ENCODE peak calls at places on chromosomes 13 and 19, in seven cellular contexts. One of them, this sample, is unnamed.

GRCh38 chr19:42176990-42177685 is 40.3 kb downstream of the DEDD2 start:
- DNase-seq in mesenchymal stem cell: peak; percentile 83
- DNase-seq in H9: peak; percentile 79
- DNase-seq in IMR-90: peak; percentile 76
- DNase-seq in mesendoderm: peak; percentile 88
- DNase-seq in trophoblast cell: peak; percentile 64
- DNase-seq in neuronal stem cell: peak; percentile 83
- DNase-seq in this sample: no peak

GRCh38 chr19:48390188-48391099 is 907 bp downstream of the KDELR1 start:
- DNase-seq in trophoblast cell: peak; percentile 74
- DNase-seq in mesenchymal stem cell: peak; percentile 73
- DNase-seq in neuronal stem cell: no peak
- DNase-seq in H9: peak; percentile 65
- DNase-seq in IMR-90: peak; percentile 49
- DNase-seq in mesendoderm: peak; percentile 83
- DNase-seq in this sample: peak; percentile 84

GRCh38 chr19:18596752-18597157 is 8.2 kb downstream of the REX1BD start:
- DNase-seq in IMR-90: no peak
- DNase-seq in trophoblast cell: peak; percentile 57
- DNase-seq in H9: peak; percentile 92
- DNase-seq in mesendoderm: peak; percentile 63
- DNase-seq in neuronal stem cell: no peak
- DNase-seq in mesenchymal stem cell: no peak
- DNase-seq in this sample: peak; percentile 91

GRCh38 chr13:100439247-100439955 is 149.2 kb downstream of the GGACT start:
- DNase-seq in mesendoderm: peak; percentile 27
- DNase-seq in H9: peak; percentile 59
- DNase-seq in neuronal stem cell: peak; percentile 54
- DNase-seq in IMR-90: no peak
- DNase-seq in trophoblast cell: no peak
- DNase-seq in mesenchymal stem cell: no peak
- DNase-seq in this sample: peak; percentile 25

GRCh38 chr13:46516624-46517318 is 36.2 kb upstream of the LRCH1 start:
- DNase-seq in neuronal stem cell: no peak
- DNase-seq in mesendoderm: no peak
- DNase-seq in trophoblast cell: no peak
- DNase-seq in H9: no peak
- DNase-seq in mesenchymal stem cell: no peak
- DNase-seq in IMR-90: no peak
- DNase-seq in this sample: no peak

GRCh38 chr19:55642153-55643002 is 1.1 kb upstream of the ZNF581 start:
- DNase-seq in trophoblast cell: peak; percentile 56
- DNase-seq in neuronal stem cell: no peak
- DNase-seq in IMR-90: no peak
- DNase-seq in mesendoderm: peak; percentile 48
- DNase-seq in H9: no peak
- DNase-seq in mesenchymal stem cell: peak; percentile 38
- DNase-seq in this sample: no peak

GRCh38 chr13:27619711-27620376 is 485 bp downstream of the LNX2 start:
- DNase-seq in mesenchymal stem cell: peak; percentile 46
- DNase-seq in neuronal stem cell: no peak
- DNase-seq in IMR-90: peak; percentile 21
- DNase-seq in H9: no peak
- DNase-seq in trophoblast cell: peak; percentile 85
- DNase-seq in mesendoderm: peak; percentile 51
- DNase-seq in this sample: no peak

GRCh38 chr13:45194081-45194939 is 6.5 kb downstream of the KCTD4 start:
- DNase-seq in mesendoderm: peak; percentile 74
- DNase-seq in neuronal stem cell: no peak
- DNase-seq in IMR-90: peak; percentile 34
- DNase-seq in H9: peak; percentile 43
- DNase-seq in trophoblast cell: peak; percentile 51
- DNase-seq in mesenchymal stem cell: no peak
- DNase-seq in this sample: no peak

GRCh38 chr19:39316627-39317321 is 3.9 kb downstream of the LRFN1 start:
- DNase-seq in IMR-90: no peak
- DNase-seq in trophoblast cell: no peak
- DNase-seq in neuronal stem cell: no peak
- DNase-seq in mesenchymal stem cell: no peak
- DNase-seq in H9: no peak
- DNase-seq in mesendoderm: no peak
- DNase-seq in this sample: no peak

GRCh38 chr13:21338156-21338555 is 120.9 kb downstream of the ZDHHC20 start:
- DNase-seq in mesenchymal stem cell: peak; percentile 2
- DNase-seq in neuronal stem cell: no peak
- DNase-seq in mesendoderm: peak; percentile 72
- DNase-seq in H9: no peak
- DNase-seq in IMR-90: no peak
- DNase-seq in trophoblast cell: peak; percentile 80
- DNase-seq in this sample: no peak

GRCh38 chr13:113178070-113178895 is 19.8 kb downstream of the PROZ start:
- DNase-seq in mesendoderm: peak; percentile 56
- DNase-seq in H9: no peak
- DNase-seq in IMR-90: peak; percentile 99
- DNase-seq in trophoblast cell: peak; percentile 94
- DNase-seq in neuronal stem cell: no peak
- DNase-seq in mesenchymal stem cell: peak; percentile 95
- DNase-seq in this sample: no peak

GRCh38 chr13:35648109-35648508 is 171.6 kb upstream of the MAB21L1 start:
- DNase-seq in neuronal stem cell: no peak
- DNase-seq in mesendoderm: no peak
- DNase-seq in IMR-90: peak; percentile 42
- DNase-seq in trophoblast cell: no peak
- DNase-seq in H9: no peak
- DNase-seq in mesenchymal stem cell: no peak
- DNase-seq in this sample: no peak

GRCh38 chr13:44493213-44493812 is 82.8 kb downstream of the TSC22D1 start:
- DNase-seq in H9: no peak
- DNase-seq in mesendoderm: no peak
- DNase-seq in neuronal stem cell: no peak
- DNase-seq in IMR-90: no peak
- DNase-seq in mesenchymal stem cell: no peak
- DNase-seq in trophoblast cell: no peak
- DNase-seq in this sample: no peak

GRCh38 chr19:6056282-6056741 is 54.0 kb downstream of the RFX2 start:
- DNase-seq in trophoblast cell: no peak
- DNase-seq in IMR-90: no peak
- DNase-seq in neuronal stem cell: no peak
- DNase-seq in mesendoderm: no peak
- DNase-seq in mesenchymal stem cell: no peak
- DNase-seq in H9: no peak
- DNase-seq in this sample: no peak

GRCh38 chr13:113629814-113630213 is 28.2 kb downstream of the ATP4B start:
- DNase-seq in IMR-90: no peak
- DNase-seq in mesenchymal stem cell: no peak
- DNase-seq in trophoblast cell: no peak
- DNase-seq in neuronal stem cell: no peak
- DNase-seq in mesendoderm: no peak
- DNase-seq in H9: no peak
- DNase-seq in this sample: no peak

GRCh38 chr19:44635581-44636438 is 7.9 kb upstream of the PVR start:
- DNase-seq in H9: no peak
- DNase-seq in mesenchymal stem cell: no peak
- DNase-seq in mesendoderm: no peak
- DNase-seq in trophoblast cell: no peak
- DNase-seq in neuronal stem cell: no peak
- DNase-seq in IMR-90: peak; percentile 63
- DNase-seq in this sample: no peak

GRCh38 chr19:53594811-53595509 is 36.8 kb upstream of the DPRX start:
- DNase-seq in IMR-90: no peak
- DNase-seq in neuronal stem cell: no peak
- DNase-seq in mesendoderm: peak; percentile 87
- DNase-seq in mesenchymal stem cell: no peak
- DNase-seq in trophoblast cell: no peak
- DNase-seq in H9: peak; percentile 98
- DNase-seq in this sample: peak; percentile 84

GRCh38 chr13:77425705-77426104 is 98.8 kb upstream of the MYCBP2 start:
- DNase-seq in mesendoderm: peak; percentile 11
- DNase-seq in neuronal stem cell: no peak
- DNase-seq in mesenchymal stem cell: no peak
- DNase-seq in IMR-90: no peak
- DNase-seq in H9: no peak
- DNase-seq in trophoblast cell: peak; percentile 28
- DNase-seq in this sample: no peak

GRCh38 chr19:42442833-42443232 is at the start of gene CXCL17:
- DNase-seq in H9: no peak
- DNase-seq in mesenchymal stem cell: no peak
- DNase-seq in IMR-90: no peak
- DNase-seq in mesendoderm: no peak
- DNase-seq in neuronal stem cell: no peak
- DNase-seq in trophoblast cell: peak; percentile 19
- DNase-seq in this sample: no peak

GRCh38 chr19:14113762-14114414 is 3.7 kb downstream of the PRKACA start:
- DNase-seq in mesenchymal stem cell: no peak
- DNase-seq in trophoblast cell: peak; percentile 40
- DNase-seq in H9: no peak
- DNase-seq in mesendoderm: peak; percentile 60
- DNase-seq in IMR-90: no peak
- DNase-seq in neuronal stem cell: no peak
- DNase-seq in this sample: no peak

GRCh38 chr13:96229356-96229755 is 139.4 kb downstream of the HS6ST3 start:
- DNase-seq in mesenchymal stem cell: peak; percentile 17
- DNase-seq in neuronal stem cell: no peak
- DNase-seq in H9: peak; percentile 43
- DNase-seq in IMR-90: no peak
- DNase-seq in trophoblast cell: peak; percentile 70
- DNase-seq in mesendoderm: peak; percentile 86
- DNase-seq in this sample: peak; percentile 17

GRCh38 chr13:29104461-29104860 is 284.3 kb downstream of the MTUS2 start:
- DNase-seq in H9: no peak
- DNase-seq in neuronal stem cell: no peak
- DNase-seq in mesenchymal stem cell: no peak
- DNase-seq in mesendoderm: no peak
- DNase-seq in trophoblast cell: peak; percentile 93
- DNase-seq in IMR-90: no peak
- DNase-seq in this sample: no peak

GRCh38 chr13:29103036-29103800 is 283.1 kb downstream of the MTUS2 start:
- DNase-seq in mesenchymal stem cell: no peak
- DNase-seq in trophoblast cell: peak; percentile 89
- DNase-seq in IMR-90: no peak
- DNase-seq in mesendoderm: no peak
- DNase-seq in neuronal stem cell: no peak
- DNase-seq in H9: no peak
- DNase-seq in this sample: no peak

GRCh38 chr13:29110003-29110402 is 289.9 kb downstream of the MTUS2 start:
- DNase-seq in neuronal stem cell: no peak
- DNase-seq in H9: no peak
- DNase-seq in IMR-90: no peak
- DNase-seq in mesenchymal stem cell: no peak
- DNase-seq in trophoblast cell: no peak
- DNase-seq in mesendoderm: no peak
- DNase-seq in this sample: no peak

GRCh38 chr13:29106651-29107050 is 286.5 kb downstream of the MTUS2 start:
- DNase-seq in mesendoderm: no peak
- DNase-seq in trophoblast cell: peak; percentile 96
- DNase-seq in mesenchymal stem cell: no peak
- DNase-seq in H9: no peak
- DNase-seq in IMR-90: no peak
- DNase-seq in neuronal stem cell: no peak
- DNase-seq in this sample: no peak

DNA sequence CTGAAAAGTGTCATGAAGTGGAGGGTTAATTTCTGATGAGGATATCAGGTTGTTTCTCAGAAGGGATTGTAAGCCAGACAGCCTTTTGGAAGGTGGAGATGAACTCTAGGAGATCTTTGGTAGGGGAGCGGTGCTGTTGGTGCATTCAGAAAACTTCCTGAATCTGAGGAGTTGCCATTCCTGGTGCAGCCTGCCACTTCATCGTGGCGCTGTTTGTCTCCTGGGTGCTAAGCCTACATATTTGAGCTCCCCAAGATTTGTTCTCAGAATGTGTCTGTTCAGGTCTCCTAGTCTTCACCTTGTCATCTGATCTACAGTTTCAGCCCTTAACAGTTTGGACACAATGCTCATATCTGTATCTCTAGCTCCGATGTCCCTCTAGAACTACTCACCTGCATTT is 285.6 kb downstream of the MTUS2 start:
- DNase-seq in mesenchymal stem cell: no peak
- DNase-seq in neuronal stem cell: no peak
- DNase-seq in IMR-90: no peak
- DNase-seq in mesendoderm: peak; percentile 26
- DNase-seq in H9: peak; percentile 51
- DNase-seq in trophoblast cell: no peak
- DNase-seq in this sample: no peak
- H3K4ac ChIP-seq in mesenchymal stem cell: no peak overlapping the region
- H3K4ac ChIP-seq in neuronal stem cell: no peak overlapping the region
- H3K4ac ChIP-seq in IMR-90: no peak overlapping the region
- H3K4ac ChIP-seq in mesendoderm: no peak overlapping the region
- H3K4ac ChIP-seq in H9: no peak overlapping the region
- H3K4ac ChIP-seq in trophoblast cell: no peak overlapping the region
- H3K4ac ChIP-seq in this sample: no peak overlapping the region

DNA sequence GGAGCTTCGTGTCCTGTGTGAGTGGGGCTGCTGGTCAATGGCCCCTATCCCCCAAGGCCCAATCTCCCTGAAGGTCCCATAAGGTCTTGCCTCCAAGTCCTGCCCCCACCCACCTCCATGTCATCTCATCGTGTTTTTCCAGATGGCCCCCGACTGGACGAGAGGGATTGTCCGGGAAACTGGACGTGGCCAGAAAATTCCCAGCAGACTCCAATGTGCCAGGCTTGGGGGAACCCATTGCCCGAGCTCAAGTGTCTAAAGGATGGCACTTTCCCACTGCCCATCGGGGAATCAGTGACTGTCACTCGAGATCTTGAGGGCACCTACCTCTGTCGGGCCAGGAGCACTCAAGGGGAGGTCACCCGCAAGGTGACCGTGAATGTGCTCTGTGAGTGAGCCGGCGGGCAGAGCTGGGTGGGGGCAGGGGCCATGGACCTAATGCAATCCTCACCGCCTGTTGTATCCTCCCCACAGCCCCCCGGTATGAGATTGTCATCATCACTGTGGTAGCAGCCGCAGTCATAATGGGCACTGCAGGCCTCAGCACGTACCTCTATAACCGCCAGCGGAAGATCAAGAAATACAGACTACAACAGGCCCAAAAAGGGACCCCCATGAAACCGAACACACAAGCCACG is 2.0 kb upstream of the ICAM4 start:
- DNase-seq in neuronal stem cell: no peak
- DNase-seq in IMR-90: no peak
- DNase-seq in H9: no peak
- DNase-seq in mesendoderm: no peak
- DNase-seq in trophoblast cell: no peak
- DNase-seq in mesenchymal stem cell: no peak
- DNase-seq in this sample: no peak
- H3K4ac ChIP-seq in neuronal stem cell: no peak overlapping the region
- H3K4ac ChIP-seq in IMR-90: no peak overlapping the region
- H3K4ac ChIP-seq in H9: no peak overlapping the region
- H3K4ac ChIP-seq in mesendoderm: no peak overlapping the region
- H3K4ac ChIP-seq in trophoblast cell: no peak overlapping the region
- H3K4ac ChIP-seq in mesenchymal stem cell: no peak overlapping the region
- H3K4ac ChIP-seq in this sample: no peak overlapping the region

GRCh38 chr13:29674532-29674931 is 79.0 kb upstream of the SLC7A1 start:
- DNase-seq in H9: no peak
- DNase-seq in mesenchymal stem cell: peak; percentile 86
- DNase-seq in IMR-90: peak; percentile 13
- DNase-seq in trophoblast cell: no peak
- DNase-seq in neuronal stem cell: no peak
- DNase-seq in mesendoderm: no peak
- DNase-seq in this sample: no peak
- H3K4ac ChIP-seq in H9: no peak overlapping the region
- H3K4ac ChIP-seq in mesenchymal stem cell: no peak overlapping the region
- H3K4ac ChIP-seq in IMR-90: no peak overlapping the region
- H3K4ac ChIP-seq in trophoblast cell: no peak overlapping the region
- H3K4ac ChIP-seq in neuronal stem cell: no peak overlapping the region
- H3K4ac ChIP-seq in mesendoderm: no peak overlapping the region
- H3K4ac ChIP-seq in this sample: no peak overlapping the region

GRCh38 chr19:2357279-2358206 is 2.5 kb upstream of the TMPRSS9 start:
- DNase-seq in neuronal stem cell: no peak
- DNase-seq in mesenchymal stem cell: no peak
- DNase-seq in IMR-90: no peak
- DNase-seq in H9: no peak
- DNase-seq in trophoblast cell: no peak
- DNase-seq in mesendoderm: no peak
- DNase-seq in this sample: no peak
- H3K4ac ChIP-seq in neuronal stem cell: no peak overlapping the region
- H3K4ac ChIP-seq in mesenchymal stem cell: no peak overlapping the region
- H3K4ac ChIP-seq in IMR-90: no peak overlapping the region
- H3K4ac ChIP-seq in H9: no peak overlapping the region
- H3K4ac ChIP-seq in trophoblast cell: no peak overlapping the region
- H3K4ac ChIP-seq in mesendoderm: no peak overlapping the region
- H3K4ac ChIP-seq in this sample: no peak overlapping the region